ENCODE peak calls at places on chromosomes 13 and 19, in four cellular contexts. J, Y, S and E are unnamed samples.

GRCh38 chr19:58392945-58393724 is 2.3 kb upstream of the RNF225 start:
- DNase-seq in J (no peak), S (no peak), Y (no peak), E (no peak)

GRCh38 chr19:18879579-18880373 is 16.2 kb downstream of the CERS1 start:
- DNase-seq in Y (no peak), J (no peak), S (peak), E (no peak)

GRCh38 chr13:74819549-74819948 is 662.4 kb downstream of the TBC1D4 start:
- DNase-seq in S (no peak), J (no peak), Y (no peak), E (no peak)

GRCh38 chr19:52946322-52947310 is 16.1 kb downstream of the ZNF816 start:
- DNase-seq in J (no peak), Y (no peak), S (no peak), E (no peak)

GRCh38 chr13:112325941-112326645 is 50.1 kb upstream of the SPACA7 start:
- DNase-seq in Y (no peak), S (no peak), J (no peak), E (no peak)

GRCh38 chr19:14070268-14071050 is 2.1 kb upstream of the MISP3 start:
- DNase-seq in J (no peak), S (no peak), Y (no peak), E (no peak)

GRCh38 chr19:925912-926594 is at the start of gene ARID3A:
- DNase-seq in S (no peak), Y (no peak), J (no peak), E (no peak)

GRCh38 chr19:51800849-51801244 is 5.9 kb downstream of the FPR3 start:
- DNase-seq in Y (no peak), S (no peak), J (no peak), E (no peak)

GRCh38 chr19:15722956-15723355 is 4.9 kb upstream of the OR10H2 start:
- DNase-seq in J (no peak), Y (no peak), S (no peak), E (no peak)

GRCh38 chr13:21909331-21909730 is 238.5 kb downstream of the FGF9 start:
- DNase-seq in Y (no peak), J (no peak), S (no peak), E (no peak)

GRCh38 chr13:72849571-72849970 is 67.6 kb downstream of the PIBF1 start:
- DNase-seq in Y (no peak), S (no peak), J (no peak), E (no peak)

GRCh38 chr13:20301391-20302071 is 69.4 kb upstream of the GJB6 start:
- DNase-seq in J (no peak), Y (no peak), S (no peak), E (no peak)

GRCh38 chr13:65600702-65601101 is 1629.4 kb downstream of the PCDH9 start:
- DNase-seq in S (no peak), Y (no peak), J (no peak), E (no peak)

GRCh38 chr19:46601318-46602224 is at the start of gene CALM3:
- DNase-seq in Y (no peak), S (no peak), J (no peak), E (no peak)

GRCh38 chr13:74250738-74251190 is 116.6 kb upstream of the KLF12 start:
- DNase-seq in S (no peak), J (no peak), Y (no peak), E (no peak)

GRCh38 chr13:99774644-99775043 is 196.9 kb downstream of the ZIC5 start:
- DNase-seq in S (no peak), J (no peak), Y (no peak), E (no peak)

GRCh38 chr19:12773571-12773970 is 1.8 kb downstream of the HOOK2 start:
- DNase-seq in J (no peak), Y (no peak), S (no peak), E (no peak)

GRCh38 chr13:41645313-41645712 is 188.0 kb downstream of the RGCC start:
- DNase-seq in Y (no peak), J (no peak), S (no peak), E (no peak)

GRCh38 chr19:41699231-41699967 is 9.0 kb upstream of the CEACAM5 start:
- DNase-seq in S (no peak), Y (no peak), J (no peak), E (no peak)

GRCh38 chr13:33285420-33286124 is at the start of gene STARD13:
- DNase-seq in S (no peak), J (no peak), Y (no peak), E (no peak)

GRCh38 chr19:46270521-46271256 is 26.2 kb upstream of the HIF3A start:
- DNase-seq in J (no peak), S (no peak), Y (no peak), E (no peak)

GRCh38 chr13:97495678-97496077 is 61.7 kb downstream of the RAP2A start:
- DNase-seq in S (no peak), J (no peak), Y (no peak), E (no peak)

GRCh38 chr19:1146418-1146711 is 27.7 kb downstream of the SBNO2 start:
- DNase-seq in S (no peak), J (no peak), Y (no peak), E (no peak)

GRCh38 chr13:110528911-110529310 is 32.6 kb downstream of the RAB20 start:
- DNase-seq in Y (no peak), S (no peak), J (no peak), E (no peak)

GRCh38 chr19:7645159-7645558 is 8.2 kb downstream of the STXBP2 start:
- DNase-seq in S (no peak), Y (no peak), J (no peak), E (no peak)

GRCh38 chr13:78595819-78596700 is 7.3 kb downstream of the POU4F1 start:
- DNase-seq in S (no peak), Y (no peak), J (no peak), E (no peak)